ENCODE peak calls at places on chromosomes 16 and 17, in eight cellular contexts. R is PC-3, Q is GM23338, G is SK-N-SH, W is GM23248, S is MM.1S, D is HCT116, I is neural progenitor cell. P is an unnamed sample.
A peak's percentile ranks its signal among the peaks of the same experiment; 100 is the strongest.

GRCh38 chr17:41444186-41444585 is 3.4 kb upstream of the KRT38 start:
- DNase-seq in R (no peak), Q (no peak), G (no peak), W (peak; percentile 71), S (no peak), D (no peak), I (no peak), P (no peak)

GRCh38 chr17:45405250-45406086 is 27.2 kb downstream of the ARHGAP27 start:
- DNase-seq in R (no peak), Q (peak; percentile 99), G (peak; percentile 94), W (peak; percentile 40), S (no peak), D (no peak), I (peak; percentile 97), P (peak; percentile 32)

GRCh38 chr16:70679653-70680494 is 6.0 kb downstream of the MTSS2 start:
- DNase-seq in R (no peak), Q (peak; percentile 82), G (peak; percentile 94), W (peak; percentile 30), S (no peak), D (no peak), I (peak; percentile 80), P (no peak)

GRCh38 chr17:81043725-81044427 is 8.9 kb downstream of the BAIAP2 start:
- DNase-seq in R (peak; percentile 89), Q (peak; percentile 53), G (peak; percentile 44), W (no peak), S (no peak), D (peak; percentile 71), I (peak; percentile 61), P (no peak)

GRCh38 chr17:40093005-40093579 is 7.3 kb downstream of the NR1D1 start:
- DNase-seq in R (no peak), Q (no peak), G (no peak), W (no peak), S (no peak), D (no peak), I (no peak), P (no peak)

GRCh38 chr17:10836966-10837599 is 804 bp downstream of the PIRT start:
- DNase-seq in R (no peak), Q (no peak), G (no peak), W (no peak), S (no peak), D (no peak), I (no peak), P (no peak)

GRCh38 chr17:4899341-4900230 is at the start of gene C17orf107:
- DNase-seq in R (no peak), Q (peak; percentile 92), G (no peak), W (peak; percentile 95), S (peak; percentile 12), D (no peak), I (peak; percentile 81), P (no peak)

GRCh38 chr17:44749076-44750020 is 9.4 kb upstream of the ADAM11 start:
- DNase-seq in R (no peak), Q (no peak), G (no peak), W (no peak), S (no peak), D (no peak), I (no peak), P (no peak)

GRCh38 chr16:24858219-24859041 is 12.7 kb downstream of the SLC5A11 start:
- DNase-seq in R (peak; percentile 57), Q (peak; percentile 84), G (no peak), W (peak; percentile 66), S (peak; percentile 48), D (no peak), I (peak; percentile 87), P (peak; percentile 46)

GRCh38 chr17:62871291-62871690 is 63.2 kb upstream of the MARCHF10 start:
- DNase-seq in R (no peak), Q (peak; percentile 40), G (no peak), W (no peak), S (no peak), D (no peak), I (peak; percentile 13), P (no peak)

GRCh38 chr17:62868008-62868407 is 59.9 kb upstream of the MARCHF10 start:
- DNase-seq in R (no peak), Q (no peak), G (no peak), W (no peak), S (no peak), D (no peak), I (no peak), P (no peak)

GRCh38 chr17:62869885-62870580 is 61.9 kb upstream of the MARCHF10 start:
- DNase-seq in R (peak; percentile 54), Q (peak; percentile 97), G (peak; percentile 81), W (peak; percentile 94), S (peak; percentile 50), D (no peak), I (peak; percentile 72), P (no peak)

GRCh38 chr17:62875296-62875695 is 67.2 kb upstream of the MARCHF10 start:
- DNase-seq in R (no peak), Q (no peak), G (no peak), W (no peak), S (no peak), D (no peak), I (no peak), P (no peak)

DNA sequence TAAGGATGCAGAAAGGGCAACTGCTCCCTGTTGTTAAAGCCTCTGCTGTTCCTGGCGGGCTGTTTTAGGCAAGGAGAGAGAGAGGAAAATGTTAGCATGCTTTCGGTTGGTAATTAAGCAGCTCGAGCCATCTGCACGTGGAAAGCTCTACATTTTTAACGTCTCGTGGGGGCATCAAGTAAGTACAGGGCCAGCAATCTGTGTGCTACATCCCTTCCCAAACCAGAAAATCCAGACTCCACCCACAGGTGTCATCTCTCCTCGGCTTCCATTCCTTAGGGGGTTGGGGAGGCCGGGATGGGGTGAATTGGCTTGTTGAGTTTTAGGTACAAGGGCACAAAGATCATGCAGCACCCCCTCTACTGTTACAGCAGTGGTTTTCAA is 62.5 kb upstream of the MARCHF10 start:
- DNase-seq in R (no peak), Q (peak; percentile 44), G (peak; percentile 47), W (no peak), S (no peak), D (no peak), I (peak; percentile 14), P (no peak)
- H3K27ac ChIP-seq in R (no peak overlapping the region), Q (no peak overlapping the region), G (peak overlapping the region; percentile 89), W (no peak overlapping the region), S (no peak overlapping the region), D (no peak overlapping the region), I (no peak overlapping the region), P (no peak overlapping the region)

GRCh38 chr17:49216953-49217650 is 6.6 kb downstream of the ABI3 start:
- DNase-seq in R (no peak), Q (no peak), G (peak; percentile 40), W (no peak), S (no peak), D (no peak), I (no peak), P (no peak)
- H3K4me2 ChIP-seq in R (no peak overlapping the region), Q (peak overlapping the region; percentile 32), G (no peak overlapping the region), W (no peak overlapping the region), S (no peak overlapping the region), D (no peak overlapping the region), I (no peak overlapping the region), P (peak overlapping the region; percentile 95)

DNA sequence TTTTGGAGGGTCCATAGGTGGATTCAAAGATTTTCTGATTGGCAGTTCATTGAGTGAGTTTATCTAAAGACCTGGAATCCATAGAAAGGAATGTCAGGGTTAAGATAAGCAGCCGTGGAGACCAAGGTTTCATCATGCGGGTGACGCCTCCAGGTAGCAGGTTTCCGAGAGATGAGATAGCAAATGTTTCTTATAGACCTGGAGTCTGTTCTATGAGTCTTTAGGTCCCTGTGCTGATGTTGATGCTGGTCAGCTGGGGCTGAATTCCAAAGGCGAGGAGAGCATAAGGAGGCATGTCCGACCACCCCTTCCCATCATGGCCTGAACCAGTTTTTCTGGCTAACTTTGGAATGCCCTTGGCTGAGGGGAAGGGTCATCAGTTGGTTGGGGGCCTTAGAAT is 80.2 kb downstream of the RAP1GAP2 start:
- DNase-seq in R (no peak), Q (no peak), G (no peak), W (no peak), S (no peak), D (no peak), I (no peak), P (no peak)
- TF ChIP-seq EZH2phosphoT487 in R (no peak), Q (no peak), G (no peak), W (no peak), S (no peak), D (no peak), I (no peak), P (no peak)

DNA sequence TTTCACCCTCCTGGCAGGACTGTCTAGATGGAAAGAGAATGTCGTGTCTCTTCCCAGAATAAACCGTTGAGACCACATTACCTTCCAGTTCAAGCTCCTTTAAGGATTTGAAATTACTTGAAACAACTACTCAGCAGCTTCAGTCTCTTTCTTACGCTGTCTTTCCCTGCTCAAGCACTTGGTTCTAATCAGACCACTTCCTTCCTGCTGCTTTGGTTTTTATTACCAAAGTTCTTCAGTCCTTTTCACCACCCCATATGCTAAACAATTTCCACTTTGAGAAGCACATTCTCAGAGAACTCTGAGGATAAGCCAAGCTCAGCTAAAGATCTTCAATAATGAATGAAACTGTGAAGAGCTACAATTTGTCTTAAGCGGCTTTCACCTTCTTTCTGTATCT is 105.4 kb downstream of the STX8 start:
- DNase-seq in R (no peak), Q (no peak), G (no peak), W (peak; percentile 5), S (peak; percentile 26), D (no peak), I (no peak), P (no peak)
- H3K27ac ChIP-seq in R (no peak overlapping the region), Q (no peak overlapping the region), G (no peak overlapping the region), W (no peak overlapping the region), S (no peak overlapping the region), D (no peak overlapping the region), I (peak overlapping the region; percentile 67), P (no peak overlapping the region)

GRCh38 chr17:38939987-38940386 is 14.6 kb downstream of the LASP1NB start:
- DNase-seq in R (no peak), Q (no peak), G (no peak), W (no peak), S (no peak), D (no peak), I (no peak), P (no peak)
- H3K4me2 ChIP-seq in R (no peak overlapping the region), Q (no peak overlapping the region), G (no peak overlapping the region), W (no peak overlapping the region), S (no peak overlapping the region), D (no peak overlapping the region), I (no peak overlapping the region), P (no peak overlapping the region)

DNA sequence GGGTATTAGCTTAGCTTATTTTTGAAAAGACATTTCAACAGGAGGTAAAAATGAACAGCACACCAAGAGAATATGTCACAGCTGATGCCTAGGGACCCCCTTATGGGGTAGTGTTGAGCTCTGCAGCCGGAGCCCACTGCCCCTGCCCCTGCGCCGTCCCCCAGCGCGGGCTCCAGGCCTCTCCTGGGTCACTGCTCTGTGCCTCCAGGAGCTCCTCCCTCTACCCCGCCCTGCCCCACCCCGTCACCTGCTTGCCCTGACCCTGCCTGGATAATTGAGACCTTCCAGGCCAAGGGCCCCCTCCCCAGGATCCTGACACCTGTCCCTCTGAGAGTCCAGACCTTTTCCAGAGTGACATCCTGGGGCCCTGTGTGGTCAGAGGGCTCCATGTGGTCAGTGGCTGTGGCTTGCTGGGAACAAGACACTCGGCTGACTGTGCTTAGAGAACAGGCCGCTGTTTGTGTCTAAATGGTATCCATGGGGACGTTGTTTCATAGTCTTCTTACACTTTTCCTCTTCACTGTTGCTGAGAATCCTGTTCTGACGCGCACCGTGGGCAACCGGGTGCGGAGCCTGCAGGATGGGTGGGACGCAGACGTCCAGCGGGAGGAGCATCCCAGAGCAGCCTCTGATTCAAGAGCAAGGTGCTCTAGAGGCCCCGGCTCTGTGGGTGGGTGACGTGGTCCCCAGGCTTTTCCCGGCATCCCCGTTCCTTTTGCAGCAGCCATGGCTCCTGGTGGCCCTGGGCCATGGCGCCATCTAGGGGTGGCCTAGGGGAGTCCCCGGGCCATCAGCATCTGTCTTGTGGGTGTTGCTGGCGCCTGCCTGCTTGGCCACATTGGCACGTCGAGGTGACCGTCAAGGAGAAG is 20.0 kb upstream of the WFIKKN1 start:
- DNase-seq in R (no peak), Q (peak; percentile 88), G (peak; percentile 78), W (peak; percentile 52), S (no peak), D (no peak), I (peak; percentile 71), P (peak; percentile 31)
- TF ChIP-seq EZH2phosphoT487 in R (no peak), Q (no peak), G (no peak), W (no peak), S (no peak), D (no peak), I (no peak), P (no peak)

P was measured in OCI-LY7.